ENCODE peak calls at places on chromosomes 12 and 14, in seven cellular contexts. J is activated gamma-delta T cell treated with Interleukin-2 at 50 U/mL for 16 hours; U is AG09319; C is activated CD4-positive, alpha-beta T cell treated with anti-CD3 and anti-CD28 coated beads for 48 hours; K is suprapubic skin; G is WTC11; A is fibroblast of pulmonary artery. R is an unnamed sample.

GRCh38 chr14:104870368-104871144 is 5.5 kb downstream of the CEP170B start:
- DNase-seq in J (peak), U (no peak), C (peak), K (peak), G (peak), A (no peak), R (peak)

GRCh38 chr14:99212646-99213045 is 59.4 kb downstream of the BCL11B start:
- DNase-seq in J (no peak), U (no peak), C (no peak), K (no peak), G (no peak), A (no peak), R (no peak)

GRCh38 chr12:131693149-131693548 is 17.7 kb upstream of the SFSWAP start:
- DNase-seq in J (no peak), U (no peak), C (no peak), K (no peak), G (no peak), A (no peak), R (no peak)

GRCh38 chr14:91048676-91049075 is 11.8 kb downstream of the RPS6KA5 start:
- DNase-seq in J (no peak), U (no peak), C (no peak), K (no peak), G (no peak), A (no peak), R (no peak)

GRCh38 chr14:20278414-20278813 is 27.3 kb downstream of the TTC5 start:
- DNase-seq in J (no peak), U (no peak), C (peak), K (no peak), G (no peak), A (peak), R (no peak)

GRCh38 chr14:39430762-39431415 is 1.3 kb downstream of the FBXO33 start:
- DNase-seq in J (no peak), U (no peak), C (no peak), K (no peak), G (no peak), A (no peak), R (no peak)

GRCh38 chr14:55448146-55448614 is 7.8 kb upstream of the TBPL2 start:
- DNase-seq in J (no peak), U (peak), C (peak), K (no peak), G (no peak), A (peak), R (no peak)

GRCh38 chr12:14773685-14774073 is 29.6 kb downstream of the WBP11 start:
- DNase-seq in J (no peak), U (no peak), C (no peak), K (peak), G (peak), A (peak), R (peak)

GRCh38 chr14:81042431-81042830 is 87.0 kb downstream of the TSHR start:
- DNase-seq in J (no peak), U (no peak), C (no peak), K (no peak), G (no peak), A (no peak), R (no peak)

GRCh38 chr12:1380171-1380974 is 214.0 kb downstream of the FBXL14 start:
- DNase-seq in J (no peak), U (no peak), C (no peak), K (no peak), G (no peak), A (no peak), R (no peak)

GRCh38 chr14:64113279-64113678 is 180.9 kb downstream of the ESR2 start:
- DNase-seq in J (no peak), U (no peak), C (no peak), K (no peak), G (no peak), A (no peak), R (no peak)

GRCh38 chr14:93994919-93995682 is 2.0 kb upstream of the CCDC197 start:
- DNase-seq in J (peak), U (no peak), C (peak), K (no peak), G (peak), A (peak), R (peak)

GRCh38 chr14:35594616-35595015 is 60.7 kb downstream of the INSM2 start:
- DNase-seq in J (no peak), U (no peak), C (no peak), K (no peak), G (no peak), A (peak), R (no peak)

GRCh38 chr12:105092336-105092735 is 8.1 kb upstream of the ALDH1L2 start:
- DNase-seq in J (no peak), U (no peak), C (no peak), K (no peak), G (peak), A (no peak), R (no peak)

GRCh38 chr12:48814313-48815280 is 3.7 kb upstream of the CACNB3 start:
- DNase-seq in J (peak), U (peak), C (peak), K (peak), G (peak), A (peak), R (peak)

GRCh38 chr12:88142610-88142991 is 494 bp downstream of the TMTC3 start:
- DNase-seq in J (peak), U (no peak), C (peak), K (peak), G (peak), A (no peak), R (peak)

GRCh38 chr12:89040146-89040964 is 311.9 kb downstream of the DUSP6 start:
- DNase-seq in J (peak), U (no peak), C (peak), K (no peak), G (peak), A (peak), R (peak)

GRCh38 chr12:34398706-34399630 is 376.7 kb downstream of the ALG10 start:
- DNase-seq in J (peak), U (no peak), C (peak), K (peak), G (peak), A (no peak), R (no peak)

GRCh38 chr14:51692646-51693045 is 40.9 kb downstream of the FRMD6 start:
- DNase-seq in J (no peak), U (no peak), C (no peak), K (no peak), G (no peak), A (no peak), R (no peak)

GRCh38 chr12:6607751-6608591 is 792 bp upstream of the CHD4 start:
- DNase-seq in J (peak), U (no peak), C (peak), K (no peak), G (no peak), A (peak), R (peak)

GRCh38 chr14:96056509-96057422 is 17.6 kb downstream of the C14orf132 start:
- DNase-seq in J (no peak), U (no peak), C (no peak), K (no peak), G (peak), A (no peak), R (no peak)

GRCh38 chr14:56295743-56296142 is 177.5 kb downstream of the PELI2 start:
- DNase-seq in J (no peak), U (no peak), C (no peak), K (no peak), G (no peak), A (no peak), R (no peak)

GRCh38 chr14:20035449-20035848 is 389 bp downstream of the OR4K13 start:
- DNase-seq in J (no peak), U (no peak), C (no peak), K (no peak), G (no peak), A (no peak), R (no peak)